ENCODE peak calls at places on chromosome 14, in six cellular contexts. One of them, this sample, is unnamed. For H3K4me1, the result is how much of the 10 kb centered on the place peaks cover.

GRCh38 chr14:70641548-70642312 is at the start of gene TTC9:
- DNase-seq in right atrium auricular region: no peak
- DNase-seq in cardiac muscle cell: peak
- DNase-seq in A673: peak
- DNase-seq in lower lobe of right lung: peak
- DNase-seq in H9: peak
- DNase-seq in this sample: no peak

GRCh38 chr14:67514203-67514607 is 18.9 kb upstream of the PLEKHH1 start:
- DNase-seq in right atrium auricular region: no peak
- DNase-seq in cardiac muscle cell: no peak
- DNase-seq in A673: no peak
- DNase-seq in lower lobe of right lung: no peak
- DNase-seq in H9: no peak
- DNase-seq in this sample: no peak

GRCh38 chr14:77028384-77029246 is at the start of gene IRF2BPL:
- DNase-seq in right atrium auricular region: peak
- DNase-seq in cardiac muscle cell: peak
- DNase-seq in A673: peak
- DNase-seq in lower lobe of right lung: peak
- DNase-seq in H9: peak
- DNase-seq in this sample: peak

GRCh38 chr14:48113713-48114112 is 438.3 kb upstream of the MDGA2 start:
- DNase-seq in right atrium auricular region: no peak
- DNase-seq in cardiac muscle cell: no peak
- DNase-seq in A673: no peak
- DNase-seq in lower lobe of right lung: no peak
- DNase-seq in H9: no peak
- DNase-seq in this sample: no peak

GRCh38 chr14:22558221-22558913 is 30.7 kb downstream of the DAD1 start:
- DNase-seq in right atrium auricular region: no peak
- DNase-seq in cardiac muscle cell: no peak
- DNase-seq in A673: no peak
- DNase-seq in lower lobe of right lung: no peak
- DNase-seq in H9: peak
- DNase-seq in this sample: no peak

GRCh38 chr14:26729851-26730250 is 132.0 kb upstream of the NOVA1 start:
- DNase-seq in right atrium auricular region: no peak
- DNase-seq in cardiac muscle cell: peak
- DNase-seq in A673: no peak
- DNase-seq in lower lobe of right lung: no peak
- DNase-seq in H9: no peak
- DNase-seq in this sample: no peak

GRCh38 chr14:51561141-51561540 is 90.6 kb upstream of the FRMD6 start:
- DNase-seq in right atrium auricular region: no peak
- DNase-seq in cardiac muscle cell: no peak
- DNase-seq in A673: no peak
- DNase-seq in lower lobe of right lung: no peak
- DNase-seq in H9: no peak
- DNase-seq in this sample: no peak

GRCh38 chr14:25049559-25050493 is at the start of gene STXBP6:
- DNase-seq in right atrium auricular region: peak
- DNase-seq in cardiac muscle cell: peak
- DNase-seq in A673: peak
- DNase-seq in lower lobe of right lung: peak
- DNase-seq in H9: peak
- DNase-seq in this sample: no peak

GRCh38 chr14:23569443-23570151 is 2.0 kb upstream of the AP1G2 start:
- DNase-seq in right atrium auricular region: no peak
- DNase-seq in cardiac muscle cell: peak
- DNase-seq in A673: peak
- DNase-seq in lower lobe of right lung: no peak
- DNase-seq in H9: peak
- DNase-seq in this sample: peak

GRCh38 chr14:64779472-64779871 is 75.2 kb downstream of the PLEKHG3 start:
- DNase-seq in right atrium auricular region: no peak
- DNase-seq in cardiac muscle cell: no peak
- DNase-seq in A673: no peak
- DNase-seq in lower lobe of right lung: no peak
- DNase-seq in H9: no peak
- DNase-seq in this sample: no peak

GRCh38 chr14:76926521-76927251 is 100.5 kb downstream of the LRRC74A start:
- DNase-seq in right atrium auricular region: peak
- DNase-seq in cardiac muscle cell: peak
- DNase-seq in A673: peak
- DNase-seq in lower lobe of right lung: no peak
- DNase-seq in H9: no peak
- DNase-seq in this sample: no peak

GRCh38 chr14:90905531-90905930 is 89.3 kb upstream of the TTC7B start:
- DNase-seq in right atrium auricular region: no peak
- DNase-seq in cardiac muscle cell: no peak
- DNase-seq in A673: no peak
- DNase-seq in lower lobe of right lung: no peak
- DNase-seq in H9: no peak
- DNase-seq in this sample: no peak

GRCh38 chr14:29521526-29522137 is 406.0 kb downstream of the PRKD1 start:
- DNase-seq in right atrium auricular region: no peak
- DNase-seq in cardiac muscle cell: peak
- DNase-seq in A673: peak
- DNase-seq in lower lobe of right lung: no peak
- DNase-seq in H9: peak
- DNase-seq in this sample: no peak

GRCh38 chr14:99427632-99428315 is 52.9 kb downstream of the SETD3 start:
- DNase-seq in right atrium auricular region: no peak
- DNase-seq in cardiac muscle cell: peak
- DNase-seq in A673: peak
- DNase-seq in lower lobe of right lung: no peak
- DNase-seq in H9: no peak
- DNase-seq in this sample: no peak

GRCh38 chr14:59905193-59905592 is 14.8 kb upstream of the LRRC9 start:
- DNase-seq in right atrium auricular region: no peak
- DNase-seq in cardiac muscle cell: no peak
- DNase-seq in A673: no peak
- DNase-seq in lower lobe of right lung: no peak
- DNase-seq in H9: no peak
- DNase-seq in this sample: no peak

GRCh38 chr14:105448706-105449111 is 25.9 kb upstream of the CRIP2 start:
- DNase-seq in right atrium auricular region: peak
- DNase-seq in cardiac muscle cell: peak
- DNase-seq in A673: peak
- DNase-seq in lower lobe of right lung: peak
- DNase-seq in H9: peak
- DNase-seq in this sample: no peak

GRCh38 chr14:65359503-65359902 is 53.0 kb upstream of the FUT8 start:
- DNase-seq in right atrium auricular region: no peak
- DNase-seq in cardiac muscle cell: peak
- DNase-seq in A673: no peak
- DNase-seq in lower lobe of right lung: no peak
- DNase-seq in H9: no peak
- DNase-seq in this sample: no peak

GRCh38 chr14:50924848-50925247 is 19.4 kb downstream of the PYGL start:
- DNase-seq in right atrium auricular region: no peak
- DNase-seq in cardiac muscle cell: no peak
- DNase-seq in A673: no peak
- DNase-seq in lower lobe of right lung: no peak
- DNase-seq in H9: no peak
- DNase-seq in this sample: no peak

GRCh38 chr14:101027966-101028365 is 124.4 kb upstream of the RTL1 start:
- DNase-seq in right atrium auricular region: no peak
- DNase-seq in cardiac muscle cell: no peak
- DNase-seq in A673: no peak
- DNase-seq in lower lobe of right lung: no peak
- DNase-seq in H9: no peak
- DNase-seq in this sample: peak

GRCh38 chr14:49863483-49864262 is 11.1 kb upstream of the NEMF start:
- DNase-seq in right atrium auricular region: peak
- DNase-seq in cardiac muscle cell: no peak
- DNase-seq in A673: no peak
- DNase-seq in lower lobe of right lung: no peak
- DNase-seq in H9: no peak
- DNase-seq in this sample: no peak

GRCh38 chr14:100317897-100318808 is 5.0 kb upstream of the SLC25A47 start:
- DNase-seq in right atrium auricular region: peak
- DNase-seq in cardiac muscle cell: peak
- DNase-seq in A673: peak
- DNase-seq in lower lobe of right lung: peak
- DNase-seq in H9: peak
- DNase-seq in this sample: no peak

DNA sequence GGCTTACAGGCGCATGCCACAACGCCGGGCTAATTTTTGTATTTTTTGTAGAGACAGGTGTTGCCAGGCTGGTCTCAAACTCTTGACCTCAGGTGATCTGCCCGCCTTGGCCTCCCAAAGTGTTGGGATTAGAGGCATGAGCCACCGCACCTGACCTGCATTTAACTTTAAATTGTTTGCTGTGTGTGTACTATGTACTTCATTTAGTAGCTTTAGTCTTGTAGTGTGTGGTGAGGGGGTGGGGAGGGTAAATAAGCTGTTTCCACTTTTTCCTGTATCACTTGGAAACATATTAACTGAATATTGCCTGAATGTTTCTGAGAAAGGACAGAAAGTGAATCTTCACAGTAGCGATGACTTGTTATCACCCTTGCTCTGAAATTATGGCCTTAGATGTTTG is 8.5 kb downstream of the DLST start:
- DNase-seq in right atrium auricular region: no peak
- DNase-seq in cardiac muscle cell: no peak
- DNase-seq in A673: no peak
- DNase-seq in lower lobe of right lung: no peak
- DNase-seq in H9: no peak
- DNase-seq in this sample: no peak
- H3K4me1 ChIP-seq in right atrium auricular region: under half
- H3K4me1 ChIP-seq in cardiac muscle cell: under half
- H3K4me1 ChIP-seq in A673: under half
- H3K4me1 ChIP-seq in lower lobe of right lung: under half
- H3K4me1 ChIP-seq in H9: under half
- H3K4me1 ChIP-seq in this sample: under half

GRCh38 chr14:87018294-87018693 is 974.7 kb downstream of the GALC start:
- DNase-seq in right atrium auricular region: no peak
- DNase-seq in cardiac muscle cell: no peak
- DNase-seq in A673: no peak
- DNase-seq in lower lobe of right lung: no peak
- DNase-seq in H9: no peak
- DNase-seq in this sample: no peak

GRCh38 chr14:87017335-87017734 is 975.6 kb downstream of the GALC start:
- DNase-seq in right atrium auricular region: no peak
- DNase-seq in cardiac muscle cell: no peak
- DNase-seq in A673: no peak
- DNase-seq in lower lobe of right lung: no peak
- DNase-seq in H9: no peak
- DNase-seq in this sample: no peak

GRCh38 chr14:87013583-87013982 is 979.4 kb downstream of the GALC start:
- DNase-seq in right atrium auricular region: no peak
- DNase-seq in cardiac muscle cell: peak
- DNase-seq in A673: no peak
- DNase-seq in lower lobe of right lung: no peak
- DNase-seq in H9: no peak
- DNase-seq in this sample: no peak

DNA sequence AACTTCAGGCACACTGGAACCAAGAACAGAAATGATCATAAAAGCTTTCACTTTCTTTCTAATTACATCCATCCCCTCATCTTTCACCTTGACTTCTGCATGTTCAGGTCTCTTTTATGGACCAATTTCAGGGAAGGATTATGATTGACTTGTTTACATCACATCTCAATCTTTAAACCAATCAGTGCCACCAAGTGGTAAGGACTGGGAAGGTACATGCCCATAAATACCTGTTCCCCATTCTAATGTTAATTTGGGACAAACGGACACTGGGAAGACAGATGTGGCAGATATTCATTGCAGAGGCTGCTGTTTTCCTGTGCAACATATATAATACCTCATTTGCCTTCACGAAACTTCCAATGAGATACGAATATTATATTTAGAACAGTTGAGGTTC is 978.1 kb downstream of the GALC start:
- DNase-seq in right atrium auricular region: no peak
- DNase-seq in cardiac muscle cell: no peak
- DNase-seq in A673: peak
- DNase-seq in lower lobe of right lung: no peak
- DNase-seq in H9: no peak
- DNase-seq in this sample: no peak
- TF ChIP-seq CTCF in right atrium auricular region: no peak
- TF ChIP-seq CTCF in cardiac muscle cell: no peak
- TF ChIP-seq CTCF in A673: peak
- TF ChIP-seq CTCF in lower lobe of right lung: no peak
- TF ChIP-seq CTCF in H9: peak
- TF ChIP-seq CTCF in this sample: peak

GRCh38 chr14:102602421-102603292 is 10.2 kb downstream of the RCOR1 start:
- DNase-seq in right atrium auricular region: no peak
- DNase-seq in cardiac muscle cell: no peak
- DNase-seq in A673: no peak
- DNase-seq in lower lobe of right lung: no peak
- DNase-seq in H9: no peak
- DNase-seq in this sample: no peak

GRCh38 chr14:102604183-102604582 is 11.7 kb downstream of the RCOR1 start:
- DNase-seq in right atrium auricular region: no peak
- DNase-seq in cardiac muscle cell: no peak
- DNase-seq in A673: no peak
- DNase-seq in lower lobe of right lung: no peak
- DNase-seq in H9: no peak
- DNase-seq in this sample: no peak

GRCh38 chr14:102605026-102605425 is 12.6 kb downstream of the RCOR1 start:
- DNase-seq in right atrium auricular region: no peak
- DNase-seq in cardiac muscle cell: no peak
- DNase-seq in A673: no peak
- DNase-seq in lower lobe of right lung: no peak
- DNase-seq in H9: no peak
- DNase-seq in this sample: no peak

GRCh38 chr14:102603293-102603907 is 11.0 kb downstream of the RCOR1 start:
- DNase-seq in right atrium auricular region: no peak
- DNase-seq in cardiac muscle cell: no peak
- DNase-seq in A673: no peak
- DNase-seq in lower lobe of right lung: no peak
- DNase-seq in H9: no peak
- DNase-seq in this sample: no peak

DNA sequence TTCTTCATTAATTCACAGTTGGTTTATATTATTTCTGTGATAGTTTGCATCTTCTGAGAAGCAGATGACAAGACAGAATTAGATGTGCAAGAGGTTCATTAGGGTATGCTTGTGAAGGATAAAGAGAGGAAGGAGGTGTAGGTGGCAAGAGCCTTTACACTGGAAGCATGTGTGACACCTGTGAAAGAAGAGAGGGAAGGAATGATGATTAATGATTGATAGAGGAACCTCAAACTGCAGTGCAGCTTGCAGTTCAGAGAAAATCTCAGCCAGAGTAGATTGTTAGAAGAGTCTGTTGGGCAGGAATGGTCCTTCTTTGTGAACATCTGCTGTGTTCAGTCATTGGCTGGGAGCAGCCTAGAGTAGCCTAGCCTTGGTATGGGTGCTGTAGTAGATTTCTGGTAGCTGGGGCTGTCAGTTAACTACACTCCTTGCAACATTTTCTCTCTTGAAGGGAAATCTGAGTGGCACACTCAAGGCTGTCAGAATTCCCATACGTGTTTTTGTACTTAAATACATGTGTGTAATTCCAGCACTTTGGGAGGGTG is 9.0 kb downstream of the RCOR1 start:
- DNase-seq in right atrium auricular region: no peak
- DNase-seq in cardiac muscle cell: no peak
- DNase-seq in A673: no peak
- DNase-seq in lower lobe of right lung: no peak
- DNase-seq in H9: no peak
- DNase-seq in this sample: no peak
- H3K4me1 ChIP-seq in right atrium auricular region: under half
- H3K4me1 ChIP-seq in cardiac muscle cell: under half
- H3K4me1 ChIP-seq in A673: under half
- H3K4me1 ChIP-seq in lower lobe of right lung: under half
- H3K4me1 ChIP-seq in H9: under half
- H3K4me1 ChIP-seq in this sample: under half

GRCh38 chr14:72892103-72892878 is 1.6 kb downstream of the DPF3 start:
- DNase-seq in right atrium auricular region: no peak
- DNase-seq in cardiac muscle cell: no peak
- DNase-seq in A673: peak
- DNase-seq in lower lobe of right lung: no peak
- DNase-seq in H9: peak
- DNase-seq in this sample: no peak
- TF ChIP-seq CTCF in right atrium auricular region: no peak
- TF ChIP-seq CTCF in cardiac muscle cell: no peak
- TF ChIP-seq CTCF in A673: peak
- TF ChIP-seq CTCF in lower lobe of right lung: no peak
- TF ChIP-seq CTCF in H9: no peak
- TF ChIP-seq CTCF in this sample: peak